ENCODE peak calls at places on chromosome 5, in four cellular contexts. D is H1, Q is HepG2, P is SK-N-SH. B is an unnamed sample. For H3K4me1, the result is how much of the 10 kb centered on the place peaks cover.

GRCh38 chr5:95631265-95631957 is 11.5 kb downstream of the GPR150 start:
- DNase-seq in D (no peak), Q (no peak), P (no peak), B (no peak)

GRCh38 chr5:129904667-129905466 is 602 bp downstream of the CHSY3 start:
- DNase-seq in D (peak), Q (no peak), P (peak), B (no peak)

GRCh38 chr5:10757043-10757442 is 4.0 kb downstream of the DAP start:
- DNase-seq in D (no peak), Q (no peak), P (no peak), B (no peak)

GRCh38 chr5:178488696-178489095 is 101.5 kb downstream of the COL23A1 start:
- DNase-seq in D (no peak), Q (no peak), P (no peak), B (no peak)

GRCh38 chr5:77101298-77101697 is 14.2 kb upstream of the ZBED3 start:
- DNase-seq in D (no peak), Q (no peak), P (no peak), B (no peak)

GRCh38 chr5:92401492-92401891 is 1018.4 kb upstream of the ARRDC3 start:
- DNase-seq in D (no peak), Q (no peak), P (no peak), B (no peak)

GRCh38 chr5:82360043-82360442 is 81.9 kb upstream of the RPS23 start:
- DNase-seq in D (no peak), Q (no peak), P (no peak), B (no peak)

GRCh38 chr5:149337746-149338145 is 7.6 kb upstream of the GRPEL2 start:
- DNase-seq in D (no peak), Q (no peak), P (no peak), B (no peak)

GRCh38 chr5:149274964-149275363 is 3.3 kb downstream of the AFAP1L1 start:
- DNase-seq in D (no peak), Q (no peak), P (no peak), B (no peak)

GRCh38 chr5:43066231-43066798 is 26.2 kb upstream of the ANXA2R start:
- DNase-seq in D (peak), Q (peak), P (peak), B (peak)

GRCh38 chr5:65926893-65927292 is 518 bp downstream of the ERBIN start:
- DNase-seq in D (no peak), Q (no peak), P (no peak), B (no peak)

GRCh38 chr5:64149857-64150521 is 15.7 kb upstream of the RNF180 start:
- DNase-seq in D (no peak), Q (no peak), P (no peak), B (no peak)

GRCh38 chr5:108989761-108990392 is 242.2 kb downstream of the FER start:
- DNase-seq in D (no peak), Q (no peak), P (no peak), B (no peak)

GRCh38 chr5:138697720-138698360 is 55.4 kb upstream of the CTNNA1 start:
- DNase-seq in D (no peak), Q (no peak), P (peak), B (no peak)

GRCh38 chr5:138696501-138696900 is 56.7 kb upstream of the CTNNA1 start:
- DNase-seq in D (no peak), Q (no peak), P (no peak), B (no peak)

GRCh38 chr5:138698713-138699112 is 54.5 kb upstream of the CTNNA1 start:
- DNase-seq in D (no peak), Q (no peak), P (no peak), B (no peak)

GRCh38 chr5:138694146-138694545 is 59.1 kb upstream of the CTNNA1 start:
- DNase-seq in D (no peak), Q (no peak), P (no peak), B (no peak)

GRCh38 chr5:138695781-138696180 is 57.4 kb upstream of the CTNNA1 start:
- DNase-seq in D (no peak), Q (no peak), P (no peak), B (no peak)
- H3K4me1 ChIP-seq in D (under half), Q (under half), P (under half), B (under half)

GRCh38 chr5:2860101-2860500 is 108.6 kb upstream of the IRX2 start:
- DNase-seq in D (no peak), Q (no peak), P (no peak), B (no peak)
- TF ChIP-seq TCF12 in D (no peak), Q (no peak), P (no peak), B (no peak)

GRCh38 chr5:41995193-41995592 is 70.1 kb downstream of the FBXO4 start:
- DNase-seq in D (no peak), Q (no peak), P (no peak), B (no peak)
- H3K4me1 ChIP-seq in D (under half), Q (under half), P (under half), B (under half)

GRCh38 chr5:17290620-17290974 is 73.2 kb downstream of the BASP1 start:
- DNase-seq in D (peak), Q (no peak), P (no peak), B (no peak)

GRCh38 chr5:17292434-17293015 is 75.1 kb downstream of the BASP1 start:
- DNase-seq in D (peak), Q (no peak), P (no peak), B (no peak)

GRCh38 chr5:17288570-17288969 is 71.1 kb downstream of the BASP1 start:
- DNase-seq in D (no peak), Q (no peak), P (no peak), B (no peak)

GRCh38 chr5:17294639-17295311 is 77.3 kb downstream of the BASP1 start:
- DNase-seq in D (no peak), Q (no peak), P (no peak), B (no peak)

DNA sequence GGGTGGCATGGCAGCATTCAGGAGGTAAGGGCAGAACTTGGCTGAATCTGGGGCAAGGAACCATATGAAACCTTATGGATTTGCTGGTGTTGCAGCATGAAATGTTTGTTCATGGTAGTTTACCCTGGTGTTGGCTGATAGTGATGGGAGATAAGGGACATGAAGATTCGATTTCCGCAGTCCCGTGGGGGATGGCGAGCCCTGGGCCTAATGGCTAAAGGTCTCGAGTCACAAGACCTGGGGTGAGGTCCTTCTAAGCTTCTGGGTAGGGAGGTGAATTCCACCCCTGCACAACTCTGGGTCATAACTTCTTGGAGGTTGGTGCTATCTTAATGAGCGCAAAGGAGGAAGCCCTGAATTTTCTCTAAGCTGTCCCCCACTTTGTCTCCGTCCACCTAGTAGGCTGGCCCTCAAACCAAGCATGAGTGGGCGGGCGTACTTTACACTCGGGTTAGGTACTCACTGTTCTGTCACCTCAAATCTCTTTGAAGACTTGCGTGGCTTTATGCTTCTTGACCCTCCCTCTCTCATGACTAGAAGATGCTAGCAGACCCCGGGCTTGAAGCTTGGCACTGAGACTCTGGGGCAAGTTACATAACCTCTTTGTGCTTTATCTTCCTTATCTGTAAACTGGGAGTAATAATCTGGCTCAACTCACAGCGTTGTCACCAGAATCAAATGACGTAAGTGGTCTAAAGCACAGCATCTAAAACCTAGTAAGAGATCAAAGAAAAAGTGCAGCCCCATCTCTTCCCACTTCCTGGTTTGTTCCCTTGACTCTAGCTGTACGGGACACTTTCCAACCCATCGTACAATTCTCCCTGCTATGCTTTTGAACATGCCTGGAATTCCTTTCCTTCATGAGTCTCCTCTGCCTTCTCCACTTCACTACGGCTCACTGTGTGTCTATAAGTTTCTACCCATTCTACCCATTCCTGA is 72.5 kb downstream of the BASP1 start:
- DNase-seq in D (peak), Q (no peak), P (no peak), B (no peak)
- TF ChIP-seq TCF12 in D (no peak), Q (no peak), P (no peak), B (no peak)

GRCh38 chr5:1883925-1884637 is 1.4 kb upstream of the IRX4 start:
- DNase-seq in D (no peak), Q (no peak), P (no peak), B (no peak)

GRCh38 chr5:1884638-1885475 is 2.1 kb upstream of the IRX4 start:
- DNase-seq in D (no peak), Q (no peak), P (no peak), B (no peak)

GRCh38 chr5:1882337-1883119 is at the start of gene IRX4:
- DNase-seq in D (peak), Q (no peak), P (peak), B (no peak)

GRCh38 chr5:1881731-1882336 is 891 bp downstream of the IRX4 start:
- DNase-seq in D (peak), Q (no peak), P (no peak), B (no peak)

GRCh38 chr5:1883120-1883924 is 597 bp upstream of the IRX4 start:
- DNase-seq in D (peak), Q (no peak), P (peak), B (no peak)
- H3K4me1 ChIP-seq in D (under half), Q (under half), P (under half), B (under half)

GRCh38 chr5:36777105-36777757 is 99.3 kb upstream of the NIPBL start:
- DNase-seq in D (no peak), Q (peak), P (peak), B (no peak)
- TF ChIP-seq TCF12 in D (no peak), Q (no peak), P (no peak), B (no peak)

GRCh38 chr5:134175874-134176522 is 752 bp downstream of the SKP1 start:
- DNase-seq in D (no peak), Q (no peak), P (no peak), B (no peak)

GRCh38 chr5:134171972-134172371 is 4.8 kb downstream of the SKP1 start:
- DNase-seq in D (no peak), Q (no peak), P (no peak), B (no peak)

GRCh38 chr5:134174841-134175839 is 1.6 kb downstream of the SKP1 start:
- DNase-seq in D (no peak), Q (peak), P (peak), B (no peak)

GRCh38 chr5:134177197-134178171 is 734 bp upstream of the SKP1 start:
- DNase-seq in D (no peak), Q (peak), P (peak), B (peak)

DNA sequence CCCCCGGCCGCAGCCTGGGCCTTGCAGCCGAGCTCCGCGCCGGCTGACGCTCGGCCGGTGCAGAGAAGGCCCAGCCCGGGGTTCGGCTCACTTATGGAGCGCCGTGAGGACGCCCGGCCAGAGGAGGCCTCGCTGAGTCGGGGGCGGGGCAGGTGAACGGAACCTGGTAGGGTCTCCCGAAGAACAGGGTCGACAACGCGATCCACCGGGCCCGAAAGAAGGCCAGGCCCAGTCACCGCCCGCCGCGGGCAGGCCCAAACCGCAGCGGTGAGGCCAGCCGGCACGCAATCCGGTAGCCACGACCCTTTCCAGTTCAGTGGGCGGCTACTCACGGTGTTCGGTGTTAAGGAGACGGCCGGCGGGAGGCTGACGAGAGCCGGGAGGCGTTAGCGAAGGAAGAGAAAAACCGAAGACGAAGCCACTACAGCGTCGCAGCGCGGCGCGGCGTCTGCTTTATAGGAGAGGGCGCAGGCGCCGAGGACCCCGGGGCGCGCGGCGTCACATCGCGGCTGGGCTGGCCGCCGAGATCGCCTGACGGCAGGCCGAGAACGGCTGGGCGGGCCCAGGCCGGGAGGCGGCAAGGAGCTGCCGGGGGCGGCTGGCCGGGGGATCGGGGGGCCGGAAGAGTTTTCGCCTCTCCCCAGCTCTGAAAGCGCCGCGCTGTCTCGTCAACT is at the start of gene SKP1:
- DNase-seq in D (peak), Q (peak), P (peak), B (peak)
- H3K4me1 ChIP-seq in D (under half), Q (under half), P (under half), B (under half)

GRCh38 chr5:9278925-9279603 is 266.8 kb downstream of the SEMA5A start:
- DNase-seq in D (no peak), Q (no peak), P (no peak), B (no peak)

GRCh38 chr5:9283021-9283420 is 262.9 kb downstream of the SEMA5A start:
- DNase-seq in D (no peak), Q (no peak), P (no peak), B (no peak)

GRCh38 chr5:9282211-9282610 is 263.7 kb downstream of the SEMA5A start:
- DNase-seq in D (no peak), Q (no peak), P (no peak), B (no peak)

GRCh38 chr5:9283473-9283872 is 262.4 kb downstream of the SEMA5A start:
- DNase-seq in D (no peak), Q (no peak), P (no peak), B (no peak)

GRCh38 chr5:9279779-9280178 is 266.1 kb downstream of the SEMA5A start:
- DNase-seq in D (no peak), Q (no peak), P (no peak), B (no peak)
- TF ChIP-seq TCF12 in D (no peak), Q (no peak), P (no peak), B (no peak)

GRCh38 chr5:57194653-57195052 is 20.8 kb downstream of the GPBP1 start:
- DNase-seq in D (no peak), Q (no peak), P (no peak), B (no peak)
- H3K4me1 ChIP-seq in D (under half), Q (under half), P (under half), B (under half)

DNA sequence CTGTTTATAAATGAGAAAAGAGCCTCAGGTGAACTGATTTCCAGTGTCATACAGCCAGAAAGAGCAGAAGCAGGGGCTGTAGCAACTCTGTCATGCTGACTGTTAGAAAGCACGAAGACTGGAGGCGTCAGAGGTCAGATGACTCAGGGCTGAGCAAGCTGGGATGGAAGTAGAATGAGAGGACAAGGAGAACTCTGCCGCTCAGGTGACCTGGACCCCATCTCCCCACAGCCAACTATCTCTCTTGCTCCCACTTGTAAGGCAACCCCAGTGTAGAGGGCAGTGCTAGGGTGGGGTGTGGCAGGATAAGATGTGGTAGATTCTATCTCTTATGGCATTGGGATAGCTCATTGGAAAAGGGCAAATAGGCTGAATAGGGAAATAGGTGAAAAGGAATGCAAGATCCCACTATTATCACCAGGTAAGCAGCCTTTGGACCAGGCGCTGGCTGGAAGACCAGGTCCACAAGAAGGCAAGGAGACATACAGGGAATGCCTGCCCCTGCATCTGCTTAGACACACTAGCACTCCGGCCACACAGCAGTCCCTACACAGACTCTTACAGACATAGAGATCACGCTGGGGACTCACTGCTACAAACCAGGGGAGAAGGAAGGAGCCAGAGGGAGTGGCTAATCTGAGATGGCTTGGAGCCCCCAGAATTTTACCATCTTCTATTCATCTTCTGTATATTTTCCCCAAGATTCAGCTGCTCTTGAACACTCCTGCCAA is 21.2 kb upstream of the LOX start:
- DNase-seq in D (no peak), Q (no peak), P (no peak), B (no peak)
- TF ChIP-seq TCF12 in D (no peak), Q (no peak), P (peak), B (no peak)

B was measured in GM12878.